ENCODE peak calls at places on chromosome 16, in five cellular contexts. I is trophoblast cell; H is dorsolateral prefrontal cortex; K is mucosa of descending colon; R is CD4-positive, alpha-beta memory T cell. W is an unnamed sample.

GRCh38 chr16:19751478-19751877 is 33.4 kb downstream of the IQCK start:
- DNase-seq in R (no peak), K (no peak), H (no peak), I (no peak), W (no peak)

GRCh38 chr16:88456356-88457292 is 3.5 kb downstream of the ZFPM1 start:
- DNase-seq in K (no peak), R (peak; percentile 86), H (no peak), I (no peak), W (no peak)

GRCh38 chr16:11498683-11499082 is 88.0 kb downstream of the LITAF start:
- DNase-seq in K (no peak), I (no peak), R (no peak), H (no peak), W (no peak)

GRCh38 chr16:72793716-72794115 is 254.2 kb downstream of the ZFHX3 start:
- DNase-seq in H (no peak), K (no peak), I (no peak), R (no peak), W (no peak)

GRCh38 chr16:23682181-23682580 is 3.5 kb downstream of the PLK1 start:
- DNase-seq in K (no peak), H (no peak), I (no peak), R (no peak), W (no peak)

GRCh38 chr16:46853713-46854443 is 22.9 kb upstream of the C16orf87 start:
- DNase-seq in I (peak; percentile 88), H (peak; percentile 85), R (no peak), K (no peak), W (no peak)

GRCh38 chr16:10536814-10537389 is 43.5 kb downstream of the EMP2 start:
- DNase-seq in I (no peak), R (no peak), K (no peak), H (no peak), W (no peak)

GRCh38 chr16:53900678-53901077 is 196.7 kb downstream of the FTO start:
- DNase-seq in R (no peak), K (no peak), H (no peak), I (no peak), W (no peak)

GRCh38 chr16:4680673-4681470 is 12.5 kb upstream of the NUDT16L1 start:
- DNase-seq in I (no peak), K (peak; percentile 63), H (peak; percentile 87), R (no peak), W (no peak)

GRCh38 chr16:74123195-74123594 is 173.4 kb upstream of the PSMD7 start:
- DNase-seq in H (no peak), R (no peak), K (no peak), I (no peak), W (no peak)

GRCh38 chr16:57615813-57616212 is 12.6 kb upstream of the ADGRG1 start:
- DNase-seq in H (no peak), R (no peak), I (no peak), K (peak; percentile 15), W (no peak)

GRCh38 chr16:62929593-62929992 is 893.4 kb upstream of the CDH8 start:
- DNase-seq in R (no peak), I (no peak), H (no peak), K (no peak), W (no peak)

GRCh38 chr16:74984194-74984669 is 691 bp downstream of the WDR59 start:
- DNase-seq in I (peak; percentile 50), K (no peak), H (no peak), R (peak; percentile 75), W (no peak)

GRCh38 chr16:69941251-69942098 is 9.7 kb upstream of the CLEC18A start:
- DNase-seq in I (no peak), H (peak; percentile 1), K (no peak), R (no peak), W (no peak)

GRCh38 chr16:14418795-14419225 is 211.2 kb downstream of the PARN start:
- DNase-seq in K (no peak), I (no peak), R (no peak), H (no peak), W (peak; percentile 36)

GRCh38 chr16:57621521-57622268 is 6.7 kb upstream of the ADGRG1 start:
- DNase-seq in H (no peak), R (no peak), K (peak; percentile 55), I (peak; percentile 53), W (no peak)

GRCh38 chr16:71230122-71230845 is at the start of gene HYDIN:
- DNase-seq in K (peak; percentile 57), R (no peak), I (peak; percentile 91), H (peak; percentile 29), W (no peak)

GRCh38 chr16:59950431-59950830 is 1216.3 kb upstream of the GOT2 start:
- DNase-seq in H (no peak), I (no peak), R (no peak), K (no peak), W (no peak)

GRCh38 chr16:89363621-89364393 is 126.6 kb downstream of the ANKRD11 start:
- DNase-seq in R (peak; percentile 83), I (peak; percentile 59), K (no peak), H (no peak), W (no peak)

GRCh38 chr16:15055141-15056053 is 477 bp downstream of the NTAN1 start:
- DNase-seq in R (peak; percentile 82), H (peak; percentile 22), K (peak; percentile 87), I (peak; percentile 33), W (no peak)

GRCh38 chr16:67653131-67654068 is 6.7 kb downstream of the ACD start:
- DNase-seq in I (no peak), K (no peak), H (no peak), R (no peak), W (no peak)

GRCh38 chr16:87017388-87018012 is 299.7 kb downstream of the C16orf95 start:
- DNase-seq in I (no peak), H (no peak), R (no peak), K (no peak), W (no peak)

GRCh38 chr16:85248269-85248668 is 136.0 kb upstream of the CIBAR2 start:
- DNase-seq in I (no peak), H (no peak), R (no peak), K (no peak), W (no peak)

GRCh38 chr16:47036201-47036600 is 62.7 kb upstream of the DNAJA2 start:
- DNase-seq in K (no peak), H (no peak), I (no peak), R (no peak), W (no peak)

GRCh38 chr16:24975428-24975889 is 39.7 kb downstream of the ARHGAP17 start:
- DNase-seq in K (no peak), H (no peak), I (peak; percentile 98), R (no peak), W (no peak)

GRCh38 chr16:13453938-13454553 is 465.9 kb upstream of the ERCC4 start:
- DNase-seq in R (no peak), I (peak; percentile 46), K (no peak), H (no peak), W (no peak)

GRCh38 chr16:55661842-55662479 is 6.2 kb downstream of the SLC6A2 start:
- DNase-seq in R (no peak), I (peak; percentile 85), K (no peak), H (no peak), W (no peak)

GRCh38 chr16:75502916-75503605 is 7.8 kb upstream of the CHST6 start:
- DNase-seq in H (no peak), R (no peak), K (no peak), I (no peak), W (no peak)

GRCh38 chr16:56275801-56276200 is 84.5 kb downstream of the GNAO1 start:
- DNase-seq in K (no peak), R (no peak), H (no peak), I (no peak), W (no peak)

GRCh38 chr16:73023752-73024570 is 24.0 kb downstream of the ZFHX3 start:
- DNase-seq in H (no peak), K (no peak), R (no peak), I (no peak), W (no peak)

GRCh38 chr16:23999663-24000062 is 163.9 kb downstream of the PRKCB start:
- DNase-seq in R (no peak), I (no peak), K (no peak), H (peak; percentile 62), W (no peak)

GRCh38 chr16:56372013-56372634 is 53.2 kb downstream of the AMFR start:
- DNase-seq in I (peak; percentile 19), K (no peak), R (no peak), H (no peak), W (no peak)

GRCh38 chr16:83136924-83137323 is 510.2 kb downstream of the CDH13 start:
- DNase-seq in H (no peak), K (no peak), I (no peak), R (no peak), W (no peak)

GRCh38 chr16:83138512-83138911 is 511.7 kb downstream of the CDH13 start:
- DNase-seq in H (no peak), K (no peak), R (no peak), I (no peak), W (no peak)

GRCh38 chr16:83138976-83139690 is 512.4 kb downstream of the CDH13 start:
- DNase-seq in I (no peak), K (no peak), H (no peak), R (no peak), W (no peak)

GRCh38 chr16:83137326-83137770 is 510.6 kb downstream of the CDH13 start:
- DNase-seq in I (no peak), K (no peak), H (no peak), R (no peak), W (no peak)

GRCh38 chr16:83137894-83138293 is 511.1 kb downstream of the CDH13 start:
- DNase-seq in K (no peak), I (no peak), R (no peak), H (no peak), W (no peak)
- H3K4me3 ChIP-seq in K (no peak overlapping the region), I (no peak overlapping the region), R (no peak overlapping the region), H (peak overlapping the region; percentile 45), W (no peak overlapping the region)

GRCh38 chr16:51156836-51157235 is 5.8 kb upstream of the SALL1 start:
- DNase-seq in R (no peak), H (no peak), I (no peak), K (no peak), W (no peak)
- H3K4me3 ChIP-seq in R (no peak overlapping the region), H (no peak overlapping the region), I (no peak overlapping the region), K (no peak overlapping the region), W (no peak overlapping the region)

DNA sequence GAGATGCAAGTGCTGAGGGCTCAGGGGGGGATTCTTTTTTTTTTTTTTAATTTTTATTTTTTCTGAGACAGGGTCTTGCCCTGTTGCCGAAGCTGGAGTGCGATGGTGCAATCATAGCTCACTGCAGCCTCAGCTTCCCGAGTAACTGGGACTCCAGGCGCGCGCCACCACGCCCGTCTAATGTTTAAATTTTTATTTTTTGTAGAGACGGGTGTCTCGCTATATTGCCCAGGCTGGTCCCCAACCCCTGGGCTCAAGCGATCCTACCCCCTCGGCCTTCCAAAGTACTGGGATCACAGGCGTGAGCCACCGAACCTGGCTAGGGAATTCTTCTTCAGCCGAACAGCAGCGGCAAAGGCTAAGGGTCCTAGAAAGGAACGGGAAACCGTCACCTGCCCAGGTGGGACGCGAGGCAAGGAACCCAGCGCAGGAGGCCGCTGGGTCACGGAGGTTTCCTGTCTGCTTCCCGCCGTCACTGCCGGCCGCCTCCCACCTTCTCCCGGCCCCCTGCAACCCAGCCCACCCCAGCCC is 13.3 kb upstream of the OR1F1 start:
- DNase-seq in R (no peak), H (no peak), I (no peak), K (no peak), W (no peak)
- H3K4me3 ChIP-seq in R (no peak overlapping the region), H (no peak overlapping the region), I (no peak overlapping the region), K (no peak overlapping the region), W (no peak overlapping the region)

DNA sequence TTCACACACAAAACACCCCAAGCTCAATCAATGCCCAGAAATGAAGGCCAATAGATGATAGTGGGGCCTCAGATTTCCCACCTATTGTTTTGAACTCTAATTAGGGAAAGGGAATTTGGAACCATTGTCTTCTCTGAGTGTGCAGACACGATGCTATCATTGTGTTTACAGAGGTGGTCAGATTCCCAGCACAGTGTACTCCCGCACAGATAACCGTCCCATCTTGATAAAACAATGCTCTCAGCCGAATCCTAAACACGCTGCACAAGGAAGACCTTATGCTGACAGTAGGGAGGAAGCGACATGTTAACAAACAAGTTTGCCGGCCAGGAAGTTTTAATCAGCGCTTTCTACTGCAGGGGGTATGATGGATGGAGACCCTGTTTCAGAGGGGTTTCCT is 684.6 kb downstream of the MAF start:
- DNase-seq in R (no peak), H (no peak), K (no peak), I (no peak), W (no peak)
- H3K4me3 ChIP-seq in R (no peak overlapping the region), H (no peak overlapping the region), K (no peak overlapping the region), I (no peak overlapping the region), W (no peak overlapping the region)

W was measured in thoracic aorta.